ENCODE peak calls at places on chromosomes 1 and 21, in four cellular contexts. One of them, this sample, is unnamed.

GRCh38 chr1:209428241-209428921 is 155.1 kb upstream of the CAMK1G start:
- DNase-seq in tibial nerve: no peak
- DNase-seq in fibroblast of villous mesenchyme: no peak
- DNase-seq in fibroblast of mammary gland: no peak
- DNase-seq in this sample: no peak

GRCh38 chr1:183956559-183957188 is 80.9 kb downstream of the COLGALT2 start:
- DNase-seq in tibial nerve: peak
- DNase-seq in fibroblast of villous mesenchyme: peak
- DNase-seq in fibroblast of mammary gland: peak
- DNase-seq in this sample: no peak

GRCh38 chr1:109509176-109510134 is at the start of gene AMIGO1:
- DNase-seq in tibial nerve: no peak
- DNase-seq in fibroblast of villous mesenchyme: peak
- DNase-seq in fibroblast of mammary gland: peak
- DNase-seq in this sample: no peak

GRCh38 chr1:162228586-162228985 is 148.1 kb downstream of the SPATA46 start:
- DNase-seq in tibial nerve: no peak
- DNase-seq in fibroblast of villous mesenchyme: no peak
- DNase-seq in fibroblast of mammary gland: no peak
- DNase-seq in this sample: no peak

GRCh38 chr1:43318831-43319230 is 18.0 kb downstream of the TIE1 start:
- DNase-seq in tibial nerve: no peak
- DNase-seq in fibroblast of villous mesenchyme: no peak
- DNase-seq in fibroblast of mammary gland: no peak
- DNase-seq in this sample: no peak

GRCh38 chr1:15400627-15401026 is 9.1 kb upstream of the EFHD2 start:
- DNase-seq in tibial nerve: no peak
- DNase-seq in fibroblast of villous mesenchyme: no peak
- DNase-seq in fibroblast of mammary gland: no peak
- DNase-seq in this sample: no peak

GRCh38 chr1:200979574-200980451 is 43.7 kb downstream of the KIF21B start:
- DNase-seq in tibial nerve: no peak
- DNase-seq in fibroblast of villous mesenchyme: peak
- DNase-seq in fibroblast of mammary gland: peak
- DNase-seq in this sample: no peak

GRCh38 chr1:38667626-38668025 is 191.9 kb downstream of the RRAGC start:
- DNase-seq in tibial nerve: no peak
- DNase-seq in fibroblast of villous mesenchyme: no peak
- DNase-seq in fibroblast of mammary gland: no peak
- DNase-seq in this sample: peak

GRCh38 chr1:16606106-16606505 is 7.3 kb downstream of the NBPF1 start:
- DNase-seq in tibial nerve: no peak
- DNase-seq in fibroblast of villous mesenchyme: peak
- DNase-seq in fibroblast of mammary gland: no peak
- DNase-seq in this sample: no peak

GRCh38 chr1:57489342-57490036 is 65.6 kb upstream of the DAB1 start:
- DNase-seq in tibial nerve: no peak
- DNase-seq in fibroblast of villous mesenchyme: peak
- DNase-seq in fibroblast of mammary gland: peak
- DNase-seq in this sample: no peak

GRCh38 chr21:21175798-21176334 is 177.7 kb downstream of the NCAM2 start:
- DNase-seq in tibial nerve: no peak
- DNase-seq in fibroblast of villous mesenchyme: no peak
- DNase-seq in fibroblast of mammary gland: no peak
- DNase-seq in this sample: no peak

DNA sequence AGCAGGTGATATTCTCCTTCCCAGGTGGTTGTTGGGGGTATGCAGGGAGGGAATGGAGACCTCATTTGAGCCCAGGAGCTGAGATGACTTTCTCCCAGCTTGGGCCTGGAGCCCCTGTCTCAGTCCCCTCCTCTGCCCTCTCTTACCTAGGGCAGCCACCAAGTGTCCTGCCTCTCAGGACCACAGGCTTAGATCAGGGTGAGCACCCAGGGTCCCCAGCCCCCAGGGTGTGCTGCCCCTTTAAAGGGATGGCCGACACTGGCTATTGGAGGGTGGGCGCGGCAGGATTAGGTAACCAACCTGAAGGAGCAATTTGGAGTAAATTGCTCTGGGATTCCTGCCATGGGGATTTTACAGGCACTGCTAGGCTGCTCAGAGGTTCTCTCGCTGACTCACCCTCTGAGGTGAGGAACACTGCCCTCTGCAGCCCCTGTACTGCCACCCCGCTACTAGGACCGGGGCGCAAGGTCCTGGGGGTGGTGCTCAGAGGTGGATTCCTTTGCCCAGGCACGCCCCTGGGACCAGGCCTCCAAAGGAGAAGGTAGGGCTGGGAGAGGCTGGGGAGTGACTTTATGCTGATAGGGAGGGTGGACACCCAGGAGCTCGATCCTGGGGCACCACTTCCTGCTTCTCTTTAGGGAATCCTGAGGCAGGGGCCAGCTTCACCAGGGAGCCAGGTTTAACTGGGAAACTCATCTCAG is 1.5 kb downstream of the RPS6KA1 start:
- DNase-seq in tibial nerve: no peak
- DNase-seq in fibroblast of villous mesenchyme: peak
- DNase-seq in fibroblast of mammary gland: peak
- DNase-seq in this sample: no peak
- TF ChIP-seq CTCF in tibial nerve: no peak
- TF ChIP-seq CTCF in fibroblast of villous mesenchyme: peak
- TF ChIP-seq CTCF in fibroblast of mammary gland: no peak
- TF ChIP-seq CTCF in this sample: no peak

DNA sequence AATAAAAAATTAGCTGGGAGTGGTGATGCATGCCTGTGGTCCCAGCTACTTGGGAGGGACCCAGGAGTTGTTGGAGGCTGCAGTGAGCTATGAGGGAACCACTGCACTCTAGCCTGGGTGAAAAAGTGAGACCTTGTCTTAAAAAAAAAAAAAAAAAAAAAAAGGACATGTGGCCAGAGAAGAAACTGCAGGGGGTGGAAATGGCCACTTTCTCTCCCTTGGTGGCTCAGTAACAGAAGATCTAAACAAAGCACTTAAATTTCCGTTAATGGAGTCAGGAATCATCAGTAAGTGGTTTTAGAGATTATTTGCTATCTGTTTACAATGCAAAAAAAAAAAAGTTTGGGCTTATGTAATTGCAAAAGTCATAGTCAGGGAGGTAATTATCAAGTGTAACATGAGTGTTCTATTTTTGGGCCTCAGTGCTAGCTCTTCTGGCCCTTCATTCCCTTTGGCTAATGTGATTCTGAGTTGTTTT is 19.3 kb upstream of the OPRD1 start:
- DNase-seq in tibial nerve: no peak
- DNase-seq in fibroblast of villous mesenchyme: no peak
- DNase-seq in fibroblast of mammary gland: no peak
- DNase-seq in this sample: no peak
- TF ChIP-seq CTCF in tibial nerve: no peak
- TF ChIP-seq CTCF in fibroblast of villous mesenchyme: peak
- TF ChIP-seq CTCF in fibroblast of mammary gland: peak
- TF ChIP-seq CTCF in this sample: peak

DNA sequence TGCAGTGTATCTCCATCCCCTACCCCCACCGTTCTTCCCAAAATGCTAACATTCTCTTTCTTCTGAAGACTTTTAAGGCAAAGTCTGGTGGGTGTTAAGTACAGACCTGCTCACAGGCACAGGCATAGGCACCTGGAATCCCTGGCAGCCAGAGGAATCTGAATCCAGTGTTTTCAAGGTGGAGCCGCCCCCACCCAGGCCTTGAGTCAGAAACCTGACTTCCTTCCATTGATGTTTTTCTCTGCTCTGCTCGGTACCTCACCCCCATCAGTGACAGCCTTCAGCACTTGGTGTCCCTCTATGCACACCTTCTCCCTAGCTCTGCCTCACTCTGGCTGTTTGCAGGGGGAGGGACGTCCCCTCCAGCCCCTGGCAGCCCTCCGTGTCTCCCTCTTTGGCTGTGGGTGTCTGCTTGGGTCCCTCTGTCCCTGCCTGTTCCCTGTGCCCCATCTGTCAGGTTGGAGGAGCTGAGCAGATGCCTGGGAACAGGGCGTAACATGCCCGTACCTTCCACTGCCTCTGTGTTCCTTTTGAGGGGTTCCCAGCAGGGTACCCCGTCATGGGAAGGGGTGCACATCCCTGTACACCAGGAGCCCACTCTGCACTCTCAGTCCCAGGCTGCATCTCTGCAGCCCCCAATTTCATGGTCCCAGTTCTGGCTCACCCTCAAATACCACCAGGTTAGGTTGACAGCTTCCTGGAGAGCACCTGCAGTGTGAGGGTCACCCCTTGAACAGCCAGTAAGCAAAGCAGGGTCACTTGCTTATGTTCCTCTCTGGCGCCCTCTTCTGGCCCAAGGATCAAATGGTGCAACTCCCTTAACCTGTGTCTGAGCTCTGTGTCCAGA is 6.7 kb downstream of the NCDN start:
- DNase-seq in tibial nerve: peak
- DNase-seq in fibroblast of villous mesenchyme: peak
- DNase-seq in fibroblast of mammary gland: peak
- DNase-seq in this sample: peak
- TF ChIP-seq CTCF in tibial nerve: peak
- TF ChIP-seq CTCF in fibroblast of villous mesenchyme: peak
- TF ChIP-seq CTCF in fibroblast of mammary gland: peak
- TF ChIP-seq CTCF in this sample: peak

GRCh38 chr1:5598824-5599395 is 393.3 kb downstream of the NPHP4 start:
- DNase-seq in tibial nerve: no peak
- DNase-seq in fibroblast of villous mesenchyme: no peak
- DNase-seq in fibroblast of mammary gland: no peak
- DNase-seq in this sample: peak
- TF ChIP-seq CTCF in tibial nerve: no peak
- TF ChIP-seq CTCF in fibroblast of villous mesenchyme: no peak
- TF ChIP-seq CTCF in fibroblast of mammary gland: no peak
- TF ChIP-seq CTCF in this sample: no peak

GRCh38 chr21:40466893-40467483 is 380.0 kb downstream of the DSCAM start:
- DNase-seq in tibial nerve: peak
- DNase-seq in fibroblast of villous mesenchyme: no peak
- DNase-seq in fibroblast of mammary gland: peak
- DNase-seq in this sample: no peak
- TF ChIP-seq CTCF in tibial nerve: no peak
- TF ChIP-seq CTCF in fibroblast of villous mesenchyme: no peak
- TF ChIP-seq CTCF in fibroblast of mammary gland: no peak
- TF ChIP-seq CTCF in this sample: peak

GRCh38 chr1:166813508-166814223 is 25.6 kb upstream of the POGK start:
- DNase-seq in tibial nerve: no peak
- DNase-seq in fibroblast of villous mesenchyme: no peak
- DNase-seq in fibroblast of mammary gland: no peak
- DNase-seq in this sample: no peak
- TF ChIP-seq CTCF in tibial nerve: no peak
- TF ChIP-seq CTCF in fibroblast of villous mesenchyme: no peak
- TF ChIP-seq CTCF in fibroblast of mammary gland: no peak
- TF ChIP-seq CTCF in this sample: peak

DNA sequence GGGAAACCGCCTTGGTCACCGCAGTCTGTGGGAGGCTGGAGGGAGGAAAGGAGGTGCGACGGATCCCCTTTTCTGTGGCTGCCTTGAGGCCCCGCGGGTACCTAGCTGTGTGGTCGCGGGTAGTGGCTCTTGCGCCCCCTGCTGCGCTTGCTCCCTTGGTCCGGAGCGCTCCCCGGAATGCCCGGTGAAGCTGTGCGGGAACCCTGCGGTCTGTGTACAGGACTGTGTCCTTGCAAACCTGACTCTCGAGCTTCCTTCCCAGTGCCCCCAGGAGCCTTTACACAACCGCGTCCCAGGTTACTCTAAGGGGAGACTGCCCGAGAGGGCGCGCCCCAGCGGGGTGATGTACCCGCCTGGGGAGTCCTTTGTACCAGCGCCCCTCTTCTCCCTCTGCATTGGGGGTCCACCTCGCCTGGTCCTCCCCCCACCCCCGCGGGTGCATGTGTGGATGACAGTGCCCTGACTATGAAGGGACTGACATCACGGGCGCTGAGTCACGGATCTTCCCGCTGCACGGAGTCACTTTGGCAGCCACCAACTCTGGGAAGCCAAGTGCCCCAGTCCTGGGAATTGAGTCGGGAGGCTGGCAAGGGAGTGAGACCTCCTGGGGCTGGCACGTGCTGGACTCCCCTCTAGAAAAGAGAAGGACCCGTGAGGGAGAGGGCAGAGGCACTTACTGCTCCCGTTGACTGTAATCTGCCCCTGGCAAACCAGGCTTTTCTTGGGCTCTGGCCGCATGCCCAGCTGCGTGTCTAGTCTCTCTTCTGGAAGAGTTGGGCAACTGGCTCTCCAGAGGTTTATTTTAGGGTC is 824 bp downstream of the IL6R start:
- DNase-seq in tibial nerve: peak
- DNase-seq in fibroblast of villous mesenchyme: peak
- DNase-seq in fibroblast of mammary gland: peak
- DNase-seq in this sample: peak
- TF ChIP-seq CTCF in tibial nerve: peak
- TF ChIP-seq CTCF in fibroblast of villous mesenchyme: peak
- TF ChIP-seq CTCF in fibroblast of mammary gland: peak
- TF ChIP-seq CTCF in this sample: peak

This sample was measured in right atrium auricular region.